ENCODE peak calls at places on chromosomes 7 and 10, in seven cellular contexts. One of them, this sample, is unnamed. For H3K9me3, the result is how much of the 10 kb centered on the place peaks cover.

GRCh38 chr10:86365346-86366032 is 1.1 kb downstream of the GRID1 start:
- DNase-seq in A549: no peak
- DNase-seq in esophagus squamous epithelium: no peak
- DNase-seq in naive thymus-derived CD4-positive, alpha-beta T cell: no peak
- DNase-seq in psoas muscle: no peak
- DNase-seq in cardiac muscle cell: no peak
- DNase-seq in fibroblast of lung: no peak
- DNase-seq in this sample: no peak

GRCh38 chr7:73822319-73823173 is 8.2 kb upstream of the CLDN4 start:
- DNase-seq in naive thymus-derived CD4-positive, alpha-beta T cell: no peak
- DNase-seq in cardiac muscle cell: no peak
- DNase-seq in esophagus squamous epithelium: no peak
- DNase-seq in fibroblast of lung: peak
- DNase-seq in psoas muscle: peak
- DNase-seq in A549: peak
- DNase-seq in this sample: no peak

GRCh38 chr10:76621886-76622620 is 1015.6 kb downstream of the KCNMA1 start:
- DNase-seq in psoas muscle: no peak
- DNase-seq in naive thymus-derived CD4-positive, alpha-beta T cell: no peak
- DNase-seq in fibroblast of lung: no peak
- DNase-seq in A549: no peak
- DNase-seq in cardiac muscle cell: no peak
- DNase-seq in esophagus squamous epithelium: no peak
- DNase-seq in this sample: no peak

GRCh38 chr10:115706482-115707076 is 566.4 kb downstream of the GFRA1 start:
- DNase-seq in psoas muscle: no peak
- DNase-seq in A549: no peak
- DNase-seq in esophagus squamous epithelium: no peak
- DNase-seq in fibroblast of lung: peak
- DNase-seq in naive thymus-derived CD4-positive, alpha-beta T cell: no peak
- DNase-seq in cardiac muscle cell: peak
- DNase-seq in this sample: no peak

GRCh38 chr10:132851451-132851850 is 65.5 kb upstream of the NKX6-2 start:
- DNase-seq in A549: no peak
- DNase-seq in psoas muscle: no peak
- DNase-seq in esophagus squamous epithelium: no peak
- DNase-seq in fibroblast of lung: no peak
- DNase-seq in cardiac muscle cell: no peak
- DNase-seq in naive thymus-derived CD4-positive, alpha-beta T cell: no peak
- DNase-seq in this sample: no peak

GRCh38 chr7:130996841-130997231 is 262.8 kb upstream of the KLF14 start:
- DNase-seq in A549: no peak
- DNase-seq in psoas muscle: no peak
- DNase-seq in esophagus squamous epithelium: no peak
- DNase-seq in naive thymus-derived CD4-positive, alpha-beta T cell: no peak
- DNase-seq in cardiac muscle cell: no peak
- DNase-seq in fibroblast of lung: no peak
- DNase-seq in this sample: no peak

GRCh38 chr10:114631678-114632417 is 26.2 kb downstream of the ABLIM1 start:
- DNase-seq in naive thymus-derived CD4-positive, alpha-beta T cell: peak
- DNase-seq in cardiac muscle cell: peak
- DNase-seq in psoas muscle: peak
- DNase-seq in A549: peak
- DNase-seq in fibroblast of lung: no peak
- DNase-seq in esophagus squamous epithelium: no peak
- DNase-seq in this sample: peak

GRCh38 chr7:135917721-135918120 is 59.4 kb downstream of the MTPN start:
- DNase-seq in cardiac muscle cell: no peak
- DNase-seq in naive thymus-derived CD4-positive, alpha-beta T cell: no peak
- DNase-seq in fibroblast of lung: no peak
- DNase-seq in psoas muscle: no peak
- DNase-seq in esophagus squamous epithelium: no peak
- DNase-seq in A549: no peak
- DNase-seq in this sample: no peak

GRCh38 chr7:65820287-65820950 is 52.5 kb upstream of the VKORC1L1 start:
- DNase-seq in naive thymus-derived CD4-positive, alpha-beta T cell: no peak
- DNase-seq in fibroblast of lung: peak
- DNase-seq in A549: no peak
- DNase-seq in cardiac muscle cell: no peak
- DNase-seq in psoas muscle: no peak
- DNase-seq in esophagus squamous epithelium: no peak
- DNase-seq in this sample: no peak

GRCh38 chr10:3909339-3909738 is 124.3 kb upstream of the KLF6 start:
- DNase-seq in fibroblast of lung: no peak
- DNase-seq in A549: no peak
- DNase-seq in cardiac muscle cell: no peak
- DNase-seq in psoas muscle: no peak
- DNase-seq in esophagus squamous epithelium: no peak
- DNase-seq in naive thymus-derived CD4-positive, alpha-beta T cell: no peak
- DNase-seq in this sample: no peak

GRCh38 chr10:86795353-86795752 is 38.9 kb downstream of the BMPR1A start:
- DNase-seq in A549: peak
- DNase-seq in psoas muscle: no peak
- DNase-seq in esophagus squamous epithelium: no peak
- DNase-seq in fibroblast of lung: peak
- DNase-seq in cardiac muscle cell: peak
- DNase-seq in naive thymus-derived CD4-positive, alpha-beta T cell: no peak
- DNase-seq in this sample: no peak

GRCh38 chr10:132867801-132868644 is 74.3 kb downstream of the CFAP46 start:
- DNase-seq in psoas muscle: no peak
- DNase-seq in A549: no peak
- DNase-seq in esophagus squamous epithelium: no peak
- DNase-seq in fibroblast of lung: no peak
- DNase-seq in naive thymus-derived CD4-positive, alpha-beta T cell: no peak
- DNase-seq in cardiac muscle cell: no peak
- DNase-seq in this sample: peak

GRCh38 chr10:96228408-96229019 is 42.9 kb downstream of the BLNK start:
- DNase-seq in psoas muscle: no peak
- DNase-seq in A549: no peak
- DNase-seq in fibroblast of lung: no peak
- DNase-seq in esophagus squamous epithelium: no peak
- DNase-seq in cardiac muscle cell: no peak
- DNase-seq in naive thymus-derived CD4-positive, alpha-beta T cell: no peak
- DNase-seq in this sample: no peak

GRCh38 chr7:5424689-5425506 is 1.3 kb upstream of the TNRC18 start:
- DNase-seq in naive thymus-derived CD4-positive, alpha-beta T cell: no peak
- DNase-seq in esophagus squamous epithelium: no peak
- DNase-seq in psoas muscle: peak
- DNase-seq in cardiac muscle cell: peak
- DNase-seq in A549: no peak
- DNase-seq in fibroblast of lung: peak
- DNase-seq in this sample: no peak

GRCh38 chr10:75772153-75772887 is 340.9 kb downstream of the LRMDA start:
- DNase-seq in cardiac muscle cell: no peak
- DNase-seq in A549: no peak
- DNase-seq in esophagus squamous epithelium: no peak
- DNase-seq in psoas muscle: no peak
- DNase-seq in naive thymus-derived CD4-positive, alpha-beta T cell: no peak
- DNase-seq in fibroblast of lung: peak
- DNase-seq in this sample: no peak

GRCh38 chr10:43407148-43407575 is 1.8 kb downstream of the HNRNPF start:
- DNase-seq in naive thymus-derived CD4-positive, alpha-beta T cell: peak
- DNase-seq in fibroblast of lung: no peak
- DNase-seq in esophagus squamous epithelium: no peak
- DNase-seq in cardiac muscle cell: peak
- DNase-seq in A549: no peak
- DNase-seq in psoas muscle: peak
- DNase-seq in this sample: peak

GRCh38 chr10:91420868-91421267 is 10.7 kb downstream of the HECTD2 start:
- DNase-seq in naive thymus-derived CD4-positive, alpha-beta T cell: no peak
- DNase-seq in psoas muscle: no peak
- DNase-seq in cardiac muscle cell: no peak
- DNase-seq in esophagus squamous epithelium: no peak
- DNase-seq in fibroblast of lung: peak
- DNase-seq in A549: no peak
- DNase-seq in this sample: no peak

GRCh38 chr7:150903627-150904026 is 51.3 kb downstream of the AOC1 start:
- DNase-seq in naive thymus-derived CD4-positive, alpha-beta T cell: no peak
- DNase-seq in psoas muscle: peak
- DNase-seq in cardiac muscle cell: no peak
- DNase-seq in esophagus squamous epithelium: no peak
- DNase-seq in A549: no peak
- DNase-seq in fibroblast of lung: peak
- DNase-seq in this sample: no peak

GRCh38 chr7:77454802-77455201 is 38.7 kb upstream of the GSAP start:
- DNase-seq in A549: no peak
- DNase-seq in esophagus squamous epithelium: no peak
- DNase-seq in naive thymus-derived CD4-positive, alpha-beta T cell: no peak
- DNase-seq in psoas muscle: no peak
- DNase-seq in fibroblast of lung: peak
- DNase-seq in cardiac muscle cell: no peak
- DNase-seq in this sample: no peak

GRCh38 chr7:6589151-6589828 is 531 bp upstream of the INTS15 start:
- DNase-seq in naive thymus-derived CD4-positive, alpha-beta T cell: no peak
- DNase-seq in psoas muscle: no peak
- DNase-seq in esophagus squamous epithelium: no peak
- DNase-seq in A549: no peak
- DNase-seq in cardiac muscle cell: no peak
- DNase-seq in fibroblast of lung: no peak
- DNase-seq in this sample: no peak

GRCh38 chr7:41886906-41887311 is 184.0 kb upstream of the INHBA start:
- DNase-seq in psoas muscle: peak
- DNase-seq in A549: no peak
- DNase-seq in esophagus squamous epithelium: no peak
- DNase-seq in fibroblast of lung: peak
- DNase-seq in cardiac muscle cell: no peak
- DNase-seq in naive thymus-derived CD4-positive, alpha-beta T cell: no peak
- DNase-seq in this sample: no peak

GRCh38 chr10:130363899-130364298 is 227.7 kb downstream of the GLRX3 start:
- DNase-seq in psoas muscle: no peak
- DNase-seq in fibroblast of lung: no peak
- DNase-seq in naive thymus-derived CD4-positive, alpha-beta T cell: no peak
- DNase-seq in esophagus squamous epithelium: no peak
- DNase-seq in A549: no peak
- DNase-seq in cardiac muscle cell: no peak
- DNase-seq in this sample: no peak

GRCh38 chr10:130824230-130825014 is 487.1 kb downstream of the TCERG1L start:
- DNase-seq in psoas muscle: no peak
- DNase-seq in cardiac muscle cell: no peak
- DNase-seq in A549: no peak
- DNase-seq in esophagus squamous epithelium: no peak
- DNase-seq in naive thymus-derived CD4-positive, alpha-beta T cell: no peak
- DNase-seq in fibroblast of lung: no peak
- DNase-seq in this sample: no peak

GRCh38 chr7:158249692-158250091 is 337.9 kb downstream of the PTPRN2 start:
- DNase-seq in fibroblast of lung: no peak
- DNase-seq in A549: no peak
- DNase-seq in cardiac muscle cell: no peak
- DNase-seq in esophagus squamous epithelium: no peak
- DNase-seq in naive thymus-derived CD4-positive, alpha-beta T cell: no peak
- DNase-seq in psoas muscle: no peak
- DNase-seq in this sample: no peak

GRCh38 chr7:158247758-158248487 is 339.7 kb downstream of the PTPRN2 start:
- DNase-seq in esophagus squamous epithelium: no peak
- DNase-seq in fibroblast of lung: no peak
- DNase-seq in A549: no peak
- DNase-seq in cardiac muscle cell: no peak
- DNase-seq in psoas muscle: no peak
- DNase-seq in naive thymus-derived CD4-positive, alpha-beta T cell: no peak
- DNase-seq in this sample: no peak

GRCh38 chr7:158246272-158246959 is 341.2 kb downstream of the PTPRN2 start:
- DNase-seq in fibroblast of lung: no peak
- DNase-seq in esophagus squamous epithelium: no peak
- DNase-seq in psoas muscle: no peak
- DNase-seq in cardiac muscle cell: no peak
- DNase-seq in naive thymus-derived CD4-positive, alpha-beta T cell: no peak
- DNase-seq in A549: no peak
- DNase-seq in this sample: no peak

GRCh38 chr7:158246960-158247673 is 340.5 kb downstream of the PTPRN2 start:
- DNase-seq in A549: no peak
- DNase-seq in cardiac muscle cell: no peak
- DNase-seq in fibroblast of lung: no peak
- DNase-seq in psoas muscle: no peak
- DNase-seq in esophagus squamous epithelium: no peak
- DNase-seq in naive thymus-derived CD4-positive, alpha-beta T cell: no peak
- DNase-seq in this sample: no peak

GRCh38 chr7:158248816-158249215 is 338.8 kb downstream of the PTPRN2 start:
- DNase-seq in cardiac muscle cell: no peak
- DNase-seq in psoas muscle: no peak
- DNase-seq in naive thymus-derived CD4-positive, alpha-beta T cell: no peak
- DNase-seq in esophagus squamous epithelium: no peak
- DNase-seq in fibroblast of lung: no peak
- DNase-seq in A549: no peak
- DNase-seq in this sample: no peak
- H3K9me3 ChIP-seq in cardiac muscle cell: under half
- H3K9me3 ChIP-seq in psoas muscle: under half
- H3K9me3 ChIP-seq in naive thymus-derived CD4-positive, alpha-beta T cell: under half
- H3K9me3 ChIP-seq in esophagus squamous epithelium: under half
- H3K9me3 ChIP-seq in fibroblast of lung: under half
- H3K9me3 ChIP-seq in A549: under half
- H3K9me3 ChIP-seq in this sample: under half

GRCh38 chr10:108840944-108841343 is 1082.4 kb downstream of the XPNPEP1 start:
- DNase-seq in A549: no peak
- DNase-seq in esophagus squamous epithelium: no peak
- DNase-seq in fibroblast of lung: no peak
- DNase-seq in psoas muscle: no peak
- DNase-seq in cardiac muscle cell: no peak
- DNase-seq in naive thymus-derived CD4-positive, alpha-beta T cell: no peak
- DNase-seq in this sample: no peak
- H3K9me3 ChIP-seq in A549: under half
- H3K9me3 ChIP-seq in esophagus squamous epithelium: under half
- H3K9me3 ChIP-seq in fibroblast of lung: under half
- H3K9me3 ChIP-seq in psoas muscle: under half
- H3K9me3 ChIP-seq in cardiac muscle cell: under half
- H3K9me3 ChIP-seq in naive thymus-derived CD4-positive, alpha-beta T cell: under half
- H3K9me3 ChIP-seq in this sample: under half

DNA sequence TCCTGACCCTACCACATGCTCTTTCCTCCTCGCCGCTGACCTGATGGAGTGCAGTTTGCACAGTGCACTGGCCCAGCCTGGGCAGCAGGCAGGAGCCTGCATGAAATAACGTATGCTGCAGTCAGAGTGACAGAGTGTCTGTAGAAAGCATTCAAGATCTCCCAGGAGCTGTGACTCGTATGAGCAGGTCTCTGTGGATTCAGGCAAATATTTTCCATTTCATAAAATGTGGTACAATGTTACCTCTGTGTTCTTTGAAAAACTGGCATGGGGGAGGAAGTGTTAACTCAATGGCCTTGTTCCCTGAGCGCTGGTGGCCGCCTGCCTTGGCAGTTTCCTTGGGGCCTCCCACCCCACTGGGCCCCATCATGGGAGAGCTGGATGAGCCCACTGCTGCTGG is 441.8 kb downstream of the RPS24 start:
- DNase-seq in psoas muscle: no peak
- DNase-seq in naive thymus-derived CD4-positive, alpha-beta T cell: no peak
- DNase-seq in fibroblast of lung: no peak
- DNase-seq in A549: no peak
- DNase-seq in cardiac muscle cell: no peak
- DNase-seq in esophagus squamous epithelium: no peak
- DNase-seq in this sample: no peak
- H3K9me3 ChIP-seq in psoas muscle: under half
- H3K9me3 ChIP-seq in naive thymus-derived CD4-positive, alpha-beta T cell: under half
- H3K9me3 ChIP-seq in fibroblast of lung: under half
- H3K9me3 ChIP-seq in A549: under half
- H3K9me3 ChIP-seq in cardiac muscle cell: under half
- H3K9me3 ChIP-seq in esophagus squamous epithelium: under half
- H3K9me3 ChIP-seq in this sample: under half

DNA sequence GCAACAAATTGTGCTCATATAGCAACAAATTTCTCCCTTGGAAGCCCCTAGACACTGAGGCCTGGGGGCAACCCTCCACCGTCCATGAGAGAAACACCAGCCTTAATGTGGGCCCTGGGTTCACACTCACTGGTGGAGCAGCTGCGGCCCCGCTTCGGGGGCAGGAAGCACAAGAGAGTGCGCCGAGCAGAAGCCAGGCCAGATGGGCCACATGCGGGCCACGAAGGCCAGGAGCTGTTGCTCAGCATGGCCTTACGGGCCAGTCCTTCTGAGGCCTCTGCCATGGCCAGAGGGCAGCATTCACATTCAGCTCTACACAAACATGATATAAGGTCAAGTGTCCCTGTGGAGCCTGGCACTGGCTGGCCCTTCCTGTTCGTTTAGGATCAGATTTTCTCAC is 60.0 kb upstream of the VIPR2 start:
- DNase-seq in A549: no peak
- DNase-seq in naive thymus-derived CD4-positive, alpha-beta T cell: no peak
- DNase-seq in esophagus squamous epithelium: no peak
- DNase-seq in fibroblast of lung: no peak
- DNase-seq in cardiac muscle cell: no peak
- DNase-seq in psoas muscle: no peak
- DNase-seq in this sample: no peak
- H3K9me3 ChIP-seq in A549: under half
- H3K9me3 ChIP-seq in naive thymus-derived CD4-positive, alpha-beta T cell: under half
- H3K9me3 ChIP-seq in esophagus squamous epithelium: under half
- H3K9me3 ChIP-seq in fibroblast of lung: under half
- H3K9me3 ChIP-seq in cardiac muscle cell: under half
- H3K9me3 ChIP-seq in psoas muscle: under half
- H3K9me3 ChIP-seq in this sample: under half